ENCODE peak calls at places on chromosomes 1 and 21, in six cellular contexts. A, M, G, K, S and Y are unnamed samples.

GRCh38 chr1:8825985-8826481 is 8.6 kb upstream of the RERE start:
- DNase-seq in A (no peak), M (no peak), G (peak; percentile 26), K (peak; percentile 62), S (peak; percentile 37), Y (peak; percentile 88)

GRCh38 chr1:23592209-23592905 is 33.1 kb upstream of the ID3 start:
- DNase-seq in A (no peak), M (no peak), G (no peak), K (peak; percentile 52), S (peak; percentile 19), Y (no peak)

GRCh38 chr1:65230741-65231439 is 78.5 kb upstream of the DNAJC6 start:
- DNase-seq in A (no peak), M (no peak), G (peak; percentile 29), K (no peak), S (no peak), Y (no peak)

GRCh38 chr1:160755864-160756616 is 17.0 kb downstream of the SLAMF7 start:
- DNase-seq in A (no peak), M (no peak), G (no peak), K (no peak), S (no peak), Y (no peak)

GRCh38 chr1:30192969-30193630 is 530.3 kb downstream of the MATN1 start:
- DNase-seq in A (no peak), M (no peak), G (no peak), K (no peak), S (no peak), Y (no peak)

GRCh38 chr1:53585116-53585515 is 125.9 kb downstream of the DMRTB1 start:
- DNase-seq in A (peak; percentile 17), M (peak; percentile 10), G (peak; percentile 40), K (no peak), S (peak; percentile 93), Y (peak; percentile 20)

GRCh38 chr1:160925652-160926241 is 28.9 kb downstream of the ITLN2 start:
- DNase-seq in A (no peak), M (no peak), G (peak; percentile 36), K (no peak), S (peak; percentile 31), Y (no peak)

GRCh38 chr1:207172885-207173284 is 68.9 kb downstream of the C4BPA start:
- DNase-seq in A (no peak), M (no peak), G (no peak), K (no peak), S (no peak), Y (no peak)

GRCh38 chr1:33454646-33455282 is 17.7 kb upstream of the ZSCAN20 start:
- DNase-seq in A (no peak), M (no peak), G (peak; percentile 49), K (no peak), S (peak; percentile 70), Y (no peak)

GRCh38 chr1:48823161-48823560 is 46.5 kb upstream of the BEND5 start:
- DNase-seq in A (peak; percentile 87), M (no peak), G (no peak), K (no peak), S (peak; percentile 12), Y (no peak)

GRCh38 chr1:114323959-114324825 is 170.5 kb upstream of the SYT6 start:
- DNase-seq in A (no peak), M (no peak), G (no peak), K (no peak), S (no peak), Y (no peak)

GRCh38 chr1:43688594-43689000 is 18.7 kb upstream of the ST3GAL3 start:
- DNase-seq in A (no peak), M (no peak), G (peak; percentile 88), K (no peak), S (peak; percentile 84), Y (peak; percentile 73)

GRCh38 chr21:33025471-33026298 is at the start of gene OLIG2:
- DNase-seq in A (no peak), M (no peak), G (no peak), K (peak; percentile 37), S (no peak), Y (no peak)

GRCh38 chr1:233328661-233329498 is 1.4 kb downstream of the MAP3K21 start:
- DNase-seq in A (no peak), M (no peak), G (peak; percentile 24), K (peak; percentile 11), S (no peak), Y (no peak)

GRCh38 chr1:107936498-107937481 is 28.2 kb downstream of the VAV3 start:
- DNase-seq in A (no peak), M (peak; percentile 75), G (peak; percentile 99), K (peak; percentile 1), S (peak; percentile 82), Y (peak; percentile 95)

GRCh38 chr1:154975409-154976205 is 1.1 kb downstream of the CKS1B start:
- DNase-seq in A (peak; percentile 68), M (peak; percentile 71), G (peak; percentile 27), K (no peak), S (peak; percentile 72), Y (peak; percentile 34)

GRCh38 chr1:65630855-65631254 is 161.8 kb upstream of the PDE4B start:
- DNase-seq in A (no peak), M (no peak), G (no peak), K (no peak), S (peak; percentile 33), Y (peak; percentile 6)

GRCh38 chr1:45543599-45544417 is 6.8 kb upstream of the AKR1A1 start:
- DNase-seq in A (peak; percentile 70), M (no peak), G (no peak), K (no peak), S (peak; percentile 26), Y (no peak)

GRCh38 chr1:215992620-215993019 is 425.5 kb downstream of the KCTD3 start:
- DNase-seq in A (no peak), M (no peak), G (peak; percentile 39), K (peak; percentile 26), S (peak; percentile 17), Y (no peak)

GRCh38 chr21:42429021-42429420 is 25.3 kb downstream of the UBASH3A start:
- DNase-seq in A (no peak), M (no peak), G (no peak), K (no peak), S (no peak), Y (no peak)

GRCh38 chr21:42021751-42022430 is 11.7 kb upstream of the ZBTB21 start:
- DNase-seq in A (peak; percentile 34), M (no peak), G (no peak), K (no peak), S (peak; percentile 18), Y (no peak)

GRCh38 chr1:119435061-119435460 is 20.1 kb downstream of the HSD3B2 start:
- DNase-seq in A (no peak), M (no peak), G (peak; percentile 35), K (no peak), S (no peak), Y (no peak)

GRCh38 chr1:110245876-110246620 is 35.9 kb downstream of the KCNC4 start:
- DNase-seq in A (no peak), M (no peak), G (no peak), K (no peak), S (no peak), Y (no peak)

GRCh38 chr1:223393275-223394214 is at the start of gene CCDC185:
- DNase-seq in A (no peak), M (no peak), G (no peak), K (no peak), S (no peak), Y (no peak)

GRCh38 chr1:72221811-72222210 is 60.5 kb downstream of the NEGR1 start:
- DNase-seq in A (no peak), M (no peak), G (no peak), K (no peak), S (no peak), Y (no peak)

GRCh38 chr1:53524428-53525400 is 65.5 kb downstream of the DMRTB1 start:
- DNase-seq in A (no peak), M (no peak), G (no peak), K (no peak), S (peak; percentile 23), Y (no peak)

GRCh38 chr1:111621050-111621449 is 1.5 kb downstream of the RAP1A start:
- DNase-seq in A (no peak), M (no peak), G (no peak), K (no peak), S (peak; percentile 42), Y (peak; percentile 12)

GRCh38 chr1:8702121-8702520 is 115.3 kb downstream of the RERE start:
- DNase-seq in A (no peak), M (peak; percentile 66), G (peak; percentile 31), K (no peak), S (peak; percentile 32), Y (no peak)

GRCh38 chr1:29482991-29483390 is 246.7 kb downstream of the PTPRU start:
- DNase-seq in A (no peak), M (no peak), G (no peak), K (no peak), S (no peak), Y (no peak)

GRCh38 chr1:182229907-182230522 is 161.6 kb downstream of the GLUL start:
- DNase-seq in A (no peak), M (no peak), G (no peak), K (no peak), S (no peak), Y (no peak)

GRCh38 chr1:171139890-171140289 is 45.2 kb upstream of the FMO2 start:
- DNase-seq in A (no peak), M (no peak), G (no peak), K (no peak), S (no peak), Y (no peak)

GRCh38 chr21:45410151-45410864 is 5.3 kb downstream of the COL18A1 start:
- DNase-seq in A (peak; percentile 64), M (no peak), G (no peak), K (no peak), S (peak; percentile 72), Y (no peak)

GRCh38 chr1:86872086-86872485 is 41.8 kb downstream of the SELENOF start:
- DNase-seq in A (no peak), M (no peak), G (no peak), K (no peak), S (peak; percentile 33), Y (peak; percentile 17)

GRCh38 chr21:44947111-44947929 is 7.5 kb downstream of the SLX9 start:
- DNase-seq in A (no peak), M (peak; percentile 36), G (no peak), K (no peak), S (no peak), Y (no peak)

GRCh38 chr1:65980241-65980640 is 187.5 kb downstream of the PDE4B start:
- DNase-seq in A (no peak), M (no peak), G (no peak), K (no peak), S (peak; percentile 21), Y (no peak)

GRCh38 chr1:55353709-55354620 is 138.8 kb upstream of the USP24 start:
- DNase-seq in A (no peak), M (no peak), G (no peak), K (no peak), S (no peak), Y (no peak)

GRCh38 chr21:41411449-41412089 is 14.5 kb upstream of the MX1 start:
- DNase-seq in A (no peak), M (no peak), G (peak; percentile 45), K (no peak), S (no peak), Y (no peak)